ENCODE peak calls at places on chromosomes 5 and 9, in four cellular contexts. C is heart left ventricle, I is PC-9, W is body of pancreas. T is an unnamed sample. For H3K4me1, the result is how much of the 10 kb centered on the place peaks cover.

GRCh38 chr5:9698125-9698848 is 68.1 kb upstream of the TAS2R1 start:
- DNase-seq in C (no peak), I (no peak), W (no peak), T (no peak)

GRCh38 chr5:172686111-172686510 is 45.0 kb downstream of the NEURL1B start:
- DNase-seq in C (no peak), W (no peak), I (no peak), T (peak)

GRCh38 chr9:120478208-120478607 is 101.8 kb downstream of the CDK5RAP2 start:
- DNase-seq in C (no peak), W (no peak), I (peak), T (no peak)

GRCh38 chr9:88092699-88093359 is 45.4 kb downstream of the SPATA31C2 start:
- DNase-seq in I (no peak), W (no peak), C (peak), T (peak)

GRCh38 chr5:96538831-96539250 is 105.8 kb upstream of the PCSK1 start:
- DNase-seq in C (no peak), W (no peak), I (peak), T (no peak)

GRCh38 chr5:115578657-115579056 is 23.6 kb downstream of the TICAM2 start:
- DNase-seq in W (no peak), I (no peak), C (no peak), T (no peak)

GRCh38 chr9:2802494-2802921 is 41.4 kb downstream of the PUM3 start:
- DNase-seq in C (no peak), W (no peak), I (no peak), T (peak)

GRCh38 chr9:75885652-75886051 is 4.8 kb upstream of the PCSK5 start:
- DNase-seq in W (no peak), C (no peak), I (no peak), T (no peak)

GRCh38 chr5:113364466-113364865 is 70.3 kb downstream of the TSSK1B start:
- DNase-seq in W (no peak), C (no peak), I (no peak), T (no peak)

GRCh38 chr5:160923431-160923830 is 71.4 kb upstream of the ATP10B start:
- DNase-seq in W (no peak), I (no peak), C (no peak), T (no peak)

GRCh38 chr9:91946196-91946595 is 3.8 kb downstream of the ROR2 start:
- DNase-seq in W (no peak), C (no peak), I (no peak), T (no peak)

GRCh38 chr9:37653385-37653784 is 2.6 kb downstream of the FRMPD1 start:
- DNase-seq in I (no peak), C (no peak), W (no peak), T (no peak)

GRCh38 chr5:171534009-171534895 is 114.8 kb downstream of the FGF18 start:
- DNase-seq in I (peak), C (no peak), W (no peak), T (no peak)

GRCh38 chr5:116666901-116667300 is 92.3 kb upstream of the SEMA6A start:
- DNase-seq in I (no peak), W (no peak), C (no peak), T (no peak)

GRCh38 chr5:100904259-100904822 is 1.3 kb upstream of the ST8SIA4 start:
- DNase-seq in C (peak), I (no peak), W (no peak), T (peak)

GRCh38 chr9:100455470-100455869 is 17.5 kb upstream of the TMEFF1 start:
- DNase-seq in C (no peak), W (no peak), I (no peak), T (no peak)

GRCh38 chr5:83547889-83548288 is 76.3 kb downstream of the VCAN start:
- DNase-seq in I (no peak), C (no peak), W (no peak), T (no peak)

GRCh38 chr5:132500931-132501628 is 10.5 kb upstream of the IRF1 start:
- DNase-seq in I (no peak), W (peak), C (peak), T (peak)

DNA sequence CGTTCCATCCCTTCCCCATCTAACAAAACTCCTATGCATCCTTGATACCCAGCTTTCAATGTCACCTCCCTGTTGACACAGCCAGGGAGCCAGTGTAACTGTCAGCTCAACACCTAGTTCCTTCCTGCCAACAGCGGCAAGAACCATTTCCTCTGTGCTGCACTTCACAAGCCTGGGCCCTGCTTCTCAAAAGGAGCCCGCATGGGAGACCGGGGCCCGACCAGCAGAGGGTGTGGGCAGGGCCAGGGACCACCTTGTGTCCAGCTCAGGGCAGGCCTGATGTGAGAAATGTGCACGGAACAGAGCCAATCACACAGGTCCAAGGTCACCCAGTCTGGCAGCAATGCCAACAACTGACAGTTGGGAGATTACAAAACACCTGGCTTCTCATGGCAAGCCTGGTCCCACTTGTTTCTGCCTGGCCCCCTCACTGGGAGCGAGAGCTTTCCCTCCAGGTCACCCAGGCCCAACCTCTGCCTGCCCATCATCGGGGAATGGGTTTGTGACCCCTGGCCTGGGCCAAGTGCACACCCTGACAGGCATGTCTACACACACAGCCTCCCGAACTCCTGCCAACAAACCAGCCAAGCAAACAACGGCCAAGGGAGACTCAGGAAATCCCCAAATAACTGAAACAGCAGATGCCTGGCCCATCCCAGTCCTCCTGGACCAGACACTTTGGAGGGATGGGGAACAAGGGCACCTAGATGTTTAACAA is 3.1 kb downstream of the RNF44 start:
- DNase-seq in W (peak), I (no peak), C (no peak), T (peak)
- H3K27ac ChIP-seq in W (peak), I (no peak), C (peak), T (no peak)

GRCh38 chr9:127700594-127701255 is 6.1 kb upstream of the CFAP157 start:
- DNase-seq in C (no peak), I (peak), W (peak), T (peak)

GRCh38 chr9:127698386-127698785 is 8.4 kb upstream of the CFAP157 start:
- DNase-seq in C (no peak), I (no peak), W (no peak), T (no peak)

GRCh38 chr9:127697575-127697974 is 9.2 kb upstream of the CFAP157 start:
- DNase-seq in C (no peak), I (no peak), W (no peak), T (no peak)

GRCh38 chr9:127700140-127700539 is 6.6 kb upstream of the CFAP157 start:
- DNase-seq in C (no peak), I (no peak), W (no peak), T (peak)

GRCh38 chr9:127698985-127699670 is 7.7 kb upstream of the CFAP157 start:
- DNase-seq in I (peak), W (peak), C (peak), T (peak)
- TF ChIP-seq CTCF in I (no peak), W (peak), C (no peak), T (no peak)

DNA sequence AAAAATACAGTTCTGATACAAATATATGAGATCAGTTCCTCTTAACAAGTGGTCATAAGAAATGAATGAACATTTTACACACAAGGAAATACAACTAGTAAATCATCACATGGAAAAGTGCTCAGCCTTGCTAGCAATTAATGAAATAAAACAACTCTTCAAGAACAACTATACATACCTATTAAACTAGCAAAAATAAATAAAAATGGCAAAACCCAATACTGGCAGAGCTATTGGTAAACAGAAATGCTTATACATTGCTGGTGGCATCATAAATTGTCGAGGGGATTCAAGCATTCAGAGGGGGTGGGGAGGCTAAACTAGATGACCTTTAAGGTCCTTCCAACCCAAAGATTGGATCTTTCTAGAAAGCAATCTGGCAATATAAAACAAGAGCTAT is 5.9 kb upstream of the FRRS1L start:
- DNase-seq in C (no peak), I (no peak), W (no peak), T (no peak)
- H3K4me1 ChIP-seq in C (under half), I (under half), W (under half), T (under half)

DNA sequence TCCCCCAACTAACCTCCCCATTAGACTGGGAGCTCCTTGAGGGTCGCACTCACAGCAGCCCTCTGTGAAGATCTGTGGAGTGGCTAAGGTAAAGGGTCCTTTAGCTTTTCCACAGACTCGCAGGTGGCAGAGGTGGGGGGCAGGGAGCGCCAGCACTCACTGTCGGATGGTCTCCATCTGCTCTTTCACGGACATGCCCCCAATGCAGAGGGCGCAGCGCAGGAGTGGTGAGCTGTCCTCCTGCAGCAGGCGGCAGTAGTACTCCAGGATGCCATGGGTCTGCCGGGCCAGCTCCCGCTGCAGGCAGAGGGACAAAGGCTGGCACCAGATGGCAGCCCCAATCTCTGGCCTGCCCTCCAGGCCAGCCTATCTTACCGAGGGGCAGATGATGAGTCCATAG is 2.2 kb downstream of the DDX41 start:
- DNase-seq in C (no peak), I (no peak), W (no peak), T (no peak)
- H3K27ac ChIP-seq in C (no peak), I (no peak), W (no peak), T (no peak)

GRCh38 chr5:163893301-163893700 is 387.9 kb downstream of the MAT2B start:
- DNase-seq in I (no peak), W (no peak), C (no peak), T (no peak)

GRCh38 chr5:163890211-163890610 is 384.8 kb downstream of the MAT2B start:
- DNase-seq in C (no peak), I (no peak), W (no peak), T (no peak)

GRCh38 chr5:163888366-163888765 is 382.9 kb downstream of the MAT2B start:
- DNase-seq in C (no peak), I (no peak), W (no peak), T (no peak)

GRCh38 chr5:163887854-163888253 is 382.4 kb downstream of the MAT2B start:
- DNase-seq in C (no peak), I (no peak), W (no peak), T (no peak)

GRCh38 chr5:163889369-163889768 is 383.9 kb downstream of the MAT2B start:
- DNase-seq in C (no peak), W (no peak), I (no peak), T (no peak)
- TF ChIP-seq CTCF in C (no peak), W (no peak), I (no peak), T (no peak)

GRCh38 chr5:134129411-134130238 is 15.1 kb downstream of the TCF7 start:
- DNase-seq in I (no peak), C (no peak), W (no peak), T (peak)
- H3K4me1 ChIP-seq in I (under half), C (under half), W (under half), T (under half)

DNA sequence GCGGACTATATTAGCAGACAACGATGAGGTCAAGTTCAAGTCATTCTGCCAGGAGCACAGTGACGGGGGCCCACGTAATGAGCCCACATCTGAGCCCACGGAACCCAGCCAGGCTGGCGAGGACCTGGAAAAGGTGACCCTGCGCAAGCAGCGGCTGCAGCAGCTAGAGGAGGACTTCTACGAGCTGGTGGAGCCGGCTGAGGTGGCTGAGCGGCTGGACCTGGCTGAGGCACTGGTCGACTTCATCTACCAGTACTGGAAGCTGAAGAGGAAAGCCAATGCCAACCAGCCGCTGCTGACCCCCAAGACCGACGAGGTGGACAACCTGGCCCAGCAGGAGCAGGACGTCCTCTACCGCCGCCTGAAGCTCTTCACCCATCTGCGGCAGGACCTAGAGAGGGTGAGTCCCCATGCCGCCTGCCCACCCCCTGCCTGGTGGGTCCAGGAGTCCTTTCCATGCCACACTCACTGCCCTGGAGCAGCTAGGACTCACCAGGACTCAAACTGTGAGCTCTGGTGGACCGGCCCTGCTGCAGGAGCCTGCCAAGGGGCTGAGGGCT is 40.8 kb downstream of the JADE2 start:
- DNase-seq in W (no peak), C (no peak), I (no peak), T (no peak)
- H3K27ac ChIP-seq in W (no peak), C (no peak), I (no peak), T (no peak)

GRCh38 chr5:142587354-142587965 is 98.4 kb downstream of the FGF1 start:
- DNase-seq in C (no peak), W (peak), I (peak), T (no peak)
- TF ChIP-seq CTCF in C (peak), W (no peak), I (peak), T (peak)